ENCODE peak calls at places on chromosomes 5 and 9, in eight cellular contexts. One of them, this sample, is unnamed.
A peak's percentile ranks its signal among the peaks of the same experiment; 100 is the strongest.

GRCh38 chr9:73074176-73074708 is 77.4 kb upstream of the ANXA1 start:
- DNase-seq in SJCRH30: no peak
- DNase-seq in CD8-positive, alpha-beta memory T cell: no peak
- DNase-seq in lower lobe of right lung: no peak
- DNase-seq in breast epithelium: no peak
- DNase-seq in stomach: no peak
- DNase-seq in heart left ventricle: no peak
- DNase-seq in tibial artery: no peak
- DNase-seq in this sample: no peak

GRCh38 chr9:92668746-92669526 is 995 bp downstream of the IPPK start:
- DNase-seq in heart left ventricle: peak; percentile 48
- DNase-seq in stomach: no peak
- DNase-seq in tibial artery: no peak
- DNase-seq in SJCRH30: peak; percentile 49
- DNase-seq in breast epithelium: peak; percentile 58
- DNase-seq in CD8-positive, alpha-beta memory T cell: peak; percentile 24
- DNase-seq in lower lobe of right lung: no peak
- DNase-seq in this sample: peak; percentile 40

GRCh38 chr5:83036991-83037390 is 40.2 kb downstream of the TMEM167A start:
- DNase-seq in heart left ventricle: no peak
- DNase-seq in tibial artery: no peak
- DNase-seq in lower lobe of right lung: no peak
- DNase-seq in stomach: no peak
- DNase-seq in SJCRH30: no peak
- DNase-seq in breast epithelium: no peak
- DNase-seq in CD8-positive, alpha-beta memory T cell: no peak
- DNase-seq in this sample: no peak

GRCh38 chr9:86469476-86470087 is 115.4 kb upstream of the TUT7 start:
- DNase-seq in lower lobe of right lung: no peak
- DNase-seq in stomach: peak; percentile 60
- DNase-seq in CD8-positive, alpha-beta memory T cell: no peak
- DNase-seq in tibial artery: no peak
- DNase-seq in SJCRH30: no peak
- DNase-seq in heart left ventricle: no peak
- DNase-seq in breast epithelium: no peak
- DNase-seq in this sample: no peak

GRCh38 chr5:87002485-87002884 is 265.2 kb upstream of the RASA1 start:
- DNase-seq in breast epithelium: no peak
- DNase-seq in SJCRH30: no peak
- DNase-seq in tibial artery: no peak
- DNase-seq in stomach: no peak
- DNase-seq in lower lobe of right lung: no peak
- DNase-seq in heart left ventricle: no peak
- DNase-seq in CD8-positive, alpha-beta memory T cell: no peak
- DNase-seq in this sample: no peak

GRCh38 chr5:68730220-68731010 is 363.4 kb upstream of the SLC30A5 start:
- DNase-seq in heart left ventricle: peak; percentile 63
- DNase-seq in stomach: no peak
- DNase-seq in breast epithelium: no peak
- DNase-seq in lower lobe of right lung: no peak
- DNase-seq in tibial artery: peak; percentile 38
- DNase-seq in SJCRH30: peak; percentile 91
- DNase-seq in CD8-positive, alpha-beta memory T cell: no peak
- DNase-seq in this sample: no peak

GRCh38 chr5:44770936-44771717 is 37.6 kb upstream of the MRPS30 start:
- DNase-seq in SJCRH30: no peak
- DNase-seq in heart left ventricle: no peak
- DNase-seq in breast epithelium: no peak
- DNase-seq in tibial artery: no peak
- DNase-seq in CD8-positive, alpha-beta memory T cell: no peak
- DNase-seq in lower lobe of right lung: no peak
- DNase-seq in stomach: no peak
- DNase-seq in this sample: no peak

GRCh38 chr9:124110307-124110915 is 98.8 kb downstream of the LHX2 start:
- DNase-seq in breast epithelium: peak; percentile 61
- DNase-seq in CD8-positive, alpha-beta memory T cell: peak; percentile 11
- DNase-seq in tibial artery: peak; percentile 43
- DNase-seq in lower lobe of right lung: no peak
- DNase-seq in heart left ventricle: peak; percentile 57
- DNase-seq in stomach: peak; percentile 55
- DNase-seq in SJCRH30: peak; percentile 89
- DNase-seq in this sample: peak; percentile 64

GRCh38 chr9:97593960-97594359 is 39.2 kb downstream of the TSTD2 start:
- DNase-seq in SJCRH30: peak; percentile 31
- DNase-seq in lower lobe of right lung: no peak
- DNase-seq in CD8-positive, alpha-beta memory T cell: no peak
- DNase-seq in tibial artery: no peak
- DNase-seq in breast epithelium: no peak
- DNase-seq in stomach: no peak
- DNase-seq in heart left ventricle: no peak
- DNase-seq in this sample: no peak

GRCh38 chr5:171736976-171737848 is 48.4 kb upstream of the SMIM23 start:
- DNase-seq in lower lobe of right lung: peak; percentile 56
- DNase-seq in tibial artery: peak; percentile 40
- DNase-seq in SJCRH30: no peak
- DNase-seq in stomach: no peak
- DNase-seq in breast epithelium: no peak
- DNase-seq in CD8-positive, alpha-beta memory T cell: no peak
- DNase-seq in heart left ventricle: peak; percentile 68
- DNase-seq in this sample: no peak

GRCh38 chr5:124704594-124705284 is 41.7 kb downstream of the ZNF608 start:
- DNase-seq in breast epithelium: no peak
- DNase-seq in CD8-positive, alpha-beta memory T cell: no peak
- DNase-seq in heart left ventricle: no peak
- DNase-seq in tibial artery: no peak
- DNase-seq in SJCRH30: no peak
- DNase-seq in lower lobe of right lung: no peak
- DNase-seq in stomach: no peak
- DNase-seq in this sample: no peak

GRCh38 chr5:74400067-74400466 is 240.5 kb downstream of the ENC1 start:
- DNase-seq in SJCRH30: no peak
- DNase-seq in heart left ventricle: no peak
- DNase-seq in CD8-positive, alpha-beta memory T cell: no peak
- DNase-seq in stomach: peak; percentile 72
- DNase-seq in breast epithelium: no peak
- DNase-seq in tibial artery: no peak
- DNase-seq in lower lobe of right lung: no peak
- DNase-seq in this sample: peak; percentile 39

GRCh38 chr5:149172261-149172660 is 31.0 kb downstream of the ABLIM3 start:
- DNase-seq in breast epithelium: no peak
- DNase-seq in tibial artery: no peak
- DNase-seq in lower lobe of right lung: no peak
- DNase-seq in heart left ventricle: no peak
- DNase-seq in stomach: no peak
- DNase-seq in CD8-positive, alpha-beta memory T cell: no peak
- DNase-seq in SJCRH30: no peak
- DNase-seq in this sample: no peak

GRCh38 chr5:17951392-17952169 is 317.3 kb downstream of the TAF11L14 start:
- DNase-seq in heart left ventricle: no peak
- DNase-seq in stomach: no peak
- DNase-seq in lower lobe of right lung: no peak
- DNase-seq in CD8-positive, alpha-beta memory T cell: no peak
- DNase-seq in SJCRH30: peak; percentile 81
- DNase-seq in tibial artery: no peak
- DNase-seq in breast epithelium: no peak
- DNase-seq in this sample: no peak

GRCh38 chr9:128901822-128902221 is 19.0 kb upstream of the PHYHD1 start:
- DNase-seq in tibial artery: no peak
- DNase-seq in breast epithelium: no peak
- DNase-seq in stomach: no peak
- DNase-seq in lower lobe of right lung: no peak
- DNase-seq in CD8-positive, alpha-beta memory T cell: no peak
- DNase-seq in SJCRH30: no peak
- DNase-seq in heart left ventricle: no peak
- DNase-seq in this sample: no peak

GRCh38 chr9:128898845-128899565 is 17.1 kb downstream of the LRRC8A start:
- DNase-seq in heart left ventricle: no peak
- DNase-seq in tibial artery: no peak
- DNase-seq in SJCRH30: no peak
- DNase-seq in CD8-positive, alpha-beta memory T cell: no peak
- DNase-seq in stomach: no peak
- DNase-seq in lower lobe of right lung: no peak
- DNase-seq in breast epithelium: no peak
- DNase-seq in this sample: no peak

GRCh38 chr9:128901379-128901778 is 19.4 kb upstream of the PHYHD1 start:
- DNase-seq in CD8-positive, alpha-beta memory T cell: no peak
- DNase-seq in SJCRH30: no peak
- DNase-seq in lower lobe of right lung: no peak
- DNase-seq in breast epithelium: no peak
- DNase-seq in stomach: no peak
- DNase-seq in heart left ventricle: no peak
- DNase-seq in tibial artery: no peak
- DNase-seq in this sample: no peak

GRCh38 chr9:128898382-128898781 is 16.4 kb downstream of the LRRC8A start:
- DNase-seq in SJCRH30: no peak
- DNase-seq in heart left ventricle: no peak
- DNase-seq in tibial artery: no peak
- DNase-seq in lower lobe of right lung: no peak
- DNase-seq in CD8-positive, alpha-beta memory T cell: no peak
- DNase-seq in stomach: no peak
- DNase-seq in breast epithelium: no peak
- DNase-seq in this sample: no peak

DNA sequence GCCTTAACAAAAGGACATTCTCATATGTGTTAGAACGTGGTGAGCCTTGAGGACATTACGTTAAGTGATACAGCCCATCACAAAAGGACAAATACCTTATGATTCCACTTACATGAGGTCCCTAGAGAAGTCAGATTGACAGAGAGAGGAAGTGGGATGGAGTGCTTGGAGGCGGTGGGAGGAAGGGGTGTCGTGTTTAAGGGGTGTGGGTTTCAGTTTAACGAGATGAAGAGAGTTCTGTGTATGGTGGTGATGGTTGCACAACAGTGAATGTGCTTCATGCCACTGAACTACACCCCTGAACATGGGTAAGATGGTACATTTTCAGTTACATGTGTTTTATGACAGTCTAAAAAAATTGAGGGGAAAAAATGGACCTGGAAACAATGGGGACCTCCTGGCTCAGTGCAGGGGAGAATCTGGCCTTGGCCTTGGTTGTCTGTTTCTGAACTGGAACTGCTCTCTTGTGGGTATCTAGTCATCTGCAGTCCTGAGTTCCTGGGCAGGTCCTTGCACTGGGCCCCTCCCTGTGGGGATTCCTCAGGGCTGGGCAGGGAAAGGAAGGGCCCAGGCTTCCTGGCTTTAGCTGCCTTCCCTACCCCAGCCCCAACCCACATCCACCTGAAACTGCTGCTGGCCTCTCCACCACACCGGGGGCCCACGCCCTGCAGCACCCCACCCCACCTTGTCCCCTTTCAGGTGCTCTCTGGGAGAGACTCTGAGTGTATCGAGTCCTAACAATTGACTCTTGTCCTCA is 17.8 kb downstream of the LRRC8A start:
- DNase-seq in SJCRH30: no peak
- DNase-seq in stomach: no peak
- DNase-seq in tibial artery: no peak
- DNase-seq in heart left ventricle: no peak
- DNase-seq in CD8-positive, alpha-beta memory T cell: peak; percentile 44
- DNase-seq in breast epithelium: no peak
- DNase-seq in lower lobe of right lung: no peak
- DNase-seq in this sample: peak; percentile 56
- H3K4me1 ChIP-seq in SJCRH30: peaks cover 20% of the 10 kb centered on the region
- H3K4me1 ChIP-seq in stomach: peaks cover 69% of the 10 kb centered on the region
- H3K4me1 ChIP-seq in tibial artery: peaks cover 42% of the 10 kb centered on the region
- H3K4me1 ChIP-seq in heart left ventricle: peaks cover 42% of the 10 kb centered on the region
- H3K4me1 ChIP-seq in CD8-positive, alpha-beta memory T cell: peaks cover 94% of the 10 kb centered on the region
- H3K4me1 ChIP-seq in breast epithelium: peaks cover 21% of the 10 kb centered on the region
- H3K4me1 ChIP-seq in lower lobe of right lung: peaks cover 56% of the 10 kb centered on the region
- H3K4me1 ChIP-seq in this sample: peaks cover 14% of the 10 kb centered on the region

GRCh38 chr5:100232730-100233129 is 302.4 kb upstream of the FAM174A start:
- DNase-seq in breast epithelium: no peak
- DNase-seq in SJCRH30: no peak
- DNase-seq in heart left ventricle: no peak
- DNase-seq in stomach: no peak
- DNase-seq in lower lobe of right lung: no peak
- DNase-seq in tibial artery: no peak
- DNase-seq in CD8-positive, alpha-beta memory T cell: no peak
- DNase-seq in this sample: no peak
- H3K4me1 ChIP-seq in breast epithelium: no peaks in the 10 kb centered on the region
- H3K4me1 ChIP-seq in SJCRH30: no peaks in the 10 kb centered on the region
- H3K4me1 ChIP-seq in heart left ventricle: no peaks in the 10 kb centered on the region
- H3K4me1 ChIP-seq in stomach: no peaks in the 10 kb centered on the region
- H3K4me1 ChIP-seq in lower lobe of right lung: no peaks in the 10 kb centered on the region
- H3K4me1 ChIP-seq in tibial artery: no peaks in the 10 kb centered on the region
- H3K4me1 ChIP-seq in CD8-positive, alpha-beta memory T cell: no peaks in the 10 kb centered on the region
- H3K4me1 ChIP-seq in this sample: no peaks in the 10 kb centered on the region

GRCh38 chr5:158516521-158516920 is 583.2 kb downstream of the EBF1 start:
- DNase-seq in SJCRH30: no peak
- DNase-seq in tibial artery: no peak
- DNase-seq in breast epithelium: no peak
- DNase-seq in heart left ventricle: no peak
- DNase-seq in CD8-positive, alpha-beta memory T cell: no peak
- DNase-seq in stomach: no peak
- DNase-seq in lower lobe of right lung: no peak
- DNase-seq in this sample: no peak

GRCh38 chr5:158514961-158515359 is 584.8 kb downstream of the EBF1 start:
- DNase-seq in CD8-positive, alpha-beta memory T cell: no peak
- DNase-seq in lower lobe of right lung: no peak
- DNase-seq in heart left ventricle: no peak
- DNase-seq in tibial artery: no peak
- DNase-seq in SJCRH30: no peak
- DNase-seq in stomach: no peak
- DNase-seq in breast epithelium: no peak
- DNase-seq in this sample: no peak

GRCh38 chr5:158511454-158511853 is 588.3 kb downstream of the EBF1 start:
- DNase-seq in tibial artery: no peak
- DNase-seq in heart left ventricle: no peak
- DNase-seq in stomach: no peak
- DNase-seq in lower lobe of right lung: no peak
- DNase-seq in SJCRH30: no peak
- DNase-seq in breast epithelium: no peak
- DNase-seq in CD8-positive, alpha-beta memory T cell: no peak
- DNase-seq in this sample: no peak

GRCh38 chr5:158513490-158514301 is 586.0 kb downstream of the EBF1 start:
- DNase-seq in heart left ventricle: no peak
- DNase-seq in stomach: no peak
- DNase-seq in breast epithelium: no peak
- DNase-seq in lower lobe of right lung: no peak
- DNase-seq in SJCRH30: no peak
- DNase-seq in CD8-positive, alpha-beta memory T cell: no peak
- DNase-seq in tibial artery: no peak
- DNase-seq in this sample: no peak

GRCh38 chr5:158514353-158514960 is 585.3 kb downstream of the EBF1 start:
- DNase-seq in breast epithelium: no peak
- DNase-seq in lower lobe of right lung: no peak
- DNase-seq in stomach: no peak
- DNase-seq in tibial artery: no peak
- DNase-seq in CD8-positive, alpha-beta memory T cell: no peak
- DNase-seq in heart left ventricle: no peak
- DNase-seq in SJCRH30: no peak
- DNase-seq in this sample: no peak
- H3K4me1 ChIP-seq in breast epithelium: no peaks in the 10 kb centered on the region
- H3K4me1 ChIP-seq in lower lobe of right lung: no peaks in the 10 kb centered on the region
- H3K4me1 ChIP-seq in stomach: no peaks in the 10 kb centered on the region
- H3K4me1 ChIP-seq in tibial artery: no peaks in the 10 kb centered on the region
- H3K4me1 ChIP-seq in CD8-positive, alpha-beta memory T cell: peaks cover 21% of the 10 kb centered on the region
- H3K4me1 ChIP-seq in heart left ventricle: peaks cover 9% of the 10 kb centered on the region
- H3K4me1 ChIP-seq in SJCRH30: no peaks in the 10 kb centered on the region
- H3K4me1 ChIP-seq in this sample: no peaks in the 10 kb centered on the region

GRCh38 chr5:146291421-146292074 is 47.1 kb upstream of the POU4F3 start:
- DNase-seq in lower lobe of right lung: no peak
- DNase-seq in heart left ventricle: no peak
- DNase-seq in breast epithelium: no peak
- DNase-seq in SJCRH30: peak; percentile 76
- DNase-seq in tibial artery: no peak
- DNase-seq in stomach: no peak
- DNase-seq in CD8-positive, alpha-beta memory T cell: peak; percentile 21
- DNase-seq in this sample: no peak
- H3K4me1 ChIP-seq in lower lobe of right lung: no peaks in the 10 kb centered on the region
- H3K4me1 ChIP-seq in heart left ventricle: no peaks in the 10 kb centered on the region
- H3K4me1 ChIP-seq in breast epithelium: no peaks in the 10 kb centered on the region
- H3K4me1 ChIP-seq in SJCRH30: no peaks in the 10 kb centered on the region
- H3K4me1 ChIP-seq in tibial artery: no peaks in the 10 kb centered on the region
- H3K4me1 ChIP-seq in stomach: no peaks in the 10 kb centered on the region
- H3K4me1 ChIP-seq in CD8-positive, alpha-beta memory T cell: no peaks in the 10 kb centered on the region
- H3K4me1 ChIP-seq in this sample: no peaks in the 10 kb centered on the region